ENCODE peak calls at places on chromosomes 16 and 17, in six cellular contexts. Z is foreskin fibroblast; U is right cardiac atrium; S is mammary epithelial cell; V is CD8-positive, alpha-beta memory T cell; J is colonic mucosa. P is an unnamed sample.

GRCh38 chr16:56267888-56268287 is 76.6 kb downstream of the GNAO1 start:
- DNase-seq in U (no peak), S (no peak), Z (no peak), V (no peak), J (no peak), P (no peak)

GRCh38 chr16:72985148-72985882 is 62.6 kb downstream of the ZFHX3 start:
- DNase-seq in Z (peak), J (no peak), S (no peak), V (no peak), U (peak), P (no peak)

GRCh38 chr17:27400991-27401390 is 55.3 kb upstream of the KSR1 start:
- DNase-seq in J (no peak), Z (no peak), S (no peak), U (no peak), V (no peak), P (no peak)

GRCh38 chr16:77414752-77415231 is 20.0 kb downstream of the ADAMTS18 start:
- DNase-seq in V (no peak), J (no peak), S (peak), Z (peak), U (no peak), P (no peak)

GRCh38 chr16:51008037-51008436 is 143.0 kb downstream of the SALL1 start:
- DNase-seq in J (no peak), S (no peak), V (no peak), U (no peak), Z (no peak), P (no peak)

GRCh38 chr17:79592198-79592597 is 18.7 kb downstream of the RBFOX3 start:
- DNase-seq in V (no peak), S (no peak), J (no peak), Z (no peak), U (no peak), P (no peak)

GRCh38 chr17:60151355-60151754 is 1.6 kb downstream of the CA4 start:
- DNase-seq in S (no peak), Z (no peak), J (no peak), U (no peak), V (no peak), P (no peak)

GRCh38 chr17:79616801-79617200 is 6.0 kb upstream of the RBFOX3 start:
- DNase-seq in S (no peak), U (no peak), Z (no peak), V (no peak), J (no peak), P (no peak)

GRCh38 chr16:50282010-50282538 is 15.7 kb downstream of the ADCY7 start:
- DNase-seq in U (peak), J (peak), V (peak), S (no peak), Z (no peak), P (peak)

GRCh38 chr16:10661737-10662136 is 33.0 kb downstream of the TEKT5 start:
- DNase-seq in Z (no peak), U (no peak), S (no peak), J (no peak), V (no peak), P (no peak)

GRCh38 chr17:37344519-37344918 is 31.3 kb upstream of the C17orf78 start:
- DNase-seq in V (no peak), Z (no peak), U (no peak), S (no peak), J (no peak), P (no peak)

GRCh38 chr16:23504076-23504452 is 6.2 kb downstream of the GGA2 start:
- DNase-seq in U (peak), S (peak), Z (peak), V (no peak), J (no peak), P (peak)

GRCh38 chr16:83215417-83216001 is 588.7 kb downstream of the CDH13 start:
- DNase-seq in Z (peak), J (peak), S (peak), V (no peak), U (peak), P (peak)

GRCh38 chr17:3447625-3448024 is 14.0 kb upstream of the OR1E2 start:
- DNase-seq in U (no peak), V (no peak), Z (no peak), J (no peak), S (peak), P (no peak)

GRCh38 chr17:4365628-4366311 is 705 bp downstream of the UBE2G1 start:
- DNase-seq in J (peak), S (no peak), V (no peak), Z (no peak), U (peak), P (peak)

GRCh38 chr17:2040942-2041560 is 771 bp upstream of the OVCA2 start:
- DNase-seq in Z (no peak), U (no peak), S (no peak), V (no peak), J (no peak), P (peak)

GRCh38 chr17:1720856-1721386 is 3.6 kb upstream of the WDR81 start:
- DNase-seq in S (peak), U (peak), J (peak), Z (peak), V (peak), P (peak)

GRCh38 chr16:1181715-1182671 is 29.1 kb downstream of the CACNA1H start:
- DNase-seq in V (no peak), U (peak), S (peak), J (peak), Z (peak), P (peak)

GRCh38 chr17:78735832-78736525 is 46.1 kb downstream of the CYTH1 start:
- DNase-seq in U (no peak), S (peak), Z (no peak), V (peak), J (peak), P (peak)

GRCh38 chr16:24700549-24701392 is 28.7 kb upstream of the TNRC6A start:
- DNase-seq in V (no peak), Z (peak), U (peak), S (peak), J (peak), P (peak)

GRCh38 chr16:27020031-27020430 is 46.7 kb upstream of the C16orf82 start:
- DNase-seq in Z (no peak), U (no peak), S (no peak), V (no peak), J (no peak), P (no peak)

DNA sequence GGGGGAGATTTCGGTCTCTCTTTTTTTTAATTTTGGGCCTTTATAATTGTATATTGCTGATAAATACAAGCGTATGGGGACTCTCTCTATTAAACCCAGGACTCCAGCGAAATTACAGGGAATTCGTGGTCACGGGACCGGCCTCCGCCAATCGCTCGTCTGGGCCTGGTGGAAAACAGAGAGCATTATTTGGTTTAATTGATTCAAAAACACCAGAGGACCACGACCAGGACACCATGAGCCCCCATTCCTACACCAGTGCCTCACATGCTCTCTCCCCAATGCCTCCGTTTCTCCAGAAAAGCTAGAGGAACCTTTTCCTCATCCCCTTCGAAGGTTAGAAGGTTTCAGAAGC is at the start of gene HOXB2:
- DNase-seq in V (no peak), S (peak), J (no peak), U (peak), Z (peak), P (no peak)
- H3K4me3 ChIP-seq in V (peak), S (peak), J (peak), U (peak), Z (peak), P (no peak)

GRCh38 chr17:48241770-48242497 is 134.4 kb downstream of the SNX11 start:
- DNase-seq in Z (no peak), S (no peak), J (no peak), U (no peak), V (no peak), P (no peak)
- H3K4me3 ChIP-seq in Z (no peak), S (no peak), J (no peak), U (no peak), V (no peak), P (no peak)

GRCh38 chr17:47204722-47205418 is 4.3 kb upstream of the MYL4 start:
- DNase-seq in U (peak), Z (peak), J (no peak), S (peak), V (peak), P (no peak)

GRCh38 chr17:47208744-47209488 is at the start of gene MYL4:
- DNase-seq in V (no peak), S (no peak), Z (peak), J (no peak), U (peak), P (no peak)

GRCh38 chr17:47207143-47208067 is 1.7 kb upstream of the MYL4 start:
- DNase-seq in S (no peak), V (no peak), J (peak), U (no peak), Z (no peak), P (no peak)

GRCh38 chr17:47203984-47204721 is 5.0 kb upstream of the MYL4 start:
- DNase-seq in J (no peak), U (no peak), Z (peak), S (peak), V (peak), P (no peak)

GRCh38 chr17:47205419-47205963 is 3.7 kb upstream of the MYL4 start:
- DNase-seq in U (peak), J (peak), S (peak), V (peak), Z (peak), P (peak)
- H3K4me3 ChIP-seq in U (no peak), J (no peak), S (no peak), V (peak), Z (no peak), P (no peak)

DNA sequence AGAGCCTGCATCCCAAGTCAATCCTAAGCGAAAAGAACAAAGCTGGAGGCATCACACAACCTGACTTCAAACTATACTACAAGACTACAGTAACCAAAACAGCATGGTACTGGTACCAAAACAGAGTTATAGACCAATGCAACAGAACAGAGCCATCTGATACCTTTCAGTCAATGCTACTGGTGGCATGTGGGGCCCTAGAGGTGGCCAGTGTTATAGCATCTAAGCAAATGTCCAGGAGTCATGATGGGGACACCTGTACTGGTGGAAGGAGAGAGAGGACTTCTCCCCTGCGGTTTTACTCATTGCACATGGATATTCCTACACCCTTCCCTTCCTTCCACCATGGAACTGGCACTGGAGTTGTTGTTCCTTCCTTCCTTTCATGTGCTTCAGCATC is 6.0 kb upstream of the ASIC2 start:
- DNase-seq in J (no peak), S (no peak), U (no peak), Z (no peak), V (no peak), P (no peak)
- H3K4me3 ChIP-seq in J (no peak), S (no peak), U (no peak), Z (no peak), V (no peak), P (no peak)

GRCh38 chr17:77571141-77571540 is 387.4 kb upstream of the TNRC6C start:
- DNase-seq in U (no peak), V (no peak), S (no peak), J (no peak), Z (no peak), P (no peak)
- H3K4me3 ChIP-seq in U (peak), V (no peak), S (no peak), J (no peak), Z (no peak), P (no peak)

P was measured in body of pancreas.